ENCODE peak calls at places on chromosome 12, in nine cellular contexts. One of them, this sample, is unnamed.

GRCh38 chr12:91974541-91974940 is 171.1 kb downstream of the BTG1 start:
- DNase-seq in breast epithelium: no peak
- DNase-seq in stomach: no peak
- DNase-seq in sigmoid colon: no peak
- DNase-seq in GM23338: no peak
- DNase-seq in HCT116: no peak
- DNase-seq in Panc1: no peak
- DNase-seq in upper lobe of left lung: no peak
- DNase-seq in endothelial cell of umbilical vein: no peak
- DNase-seq in this sample: no peak

GRCh38 chr12:70031046-70031445 is 206.0 kb downstream of the MYRFL start:
- DNase-seq in GM23338: peak
- DNase-seq in breast epithelium: no peak
- DNase-seq in endothelial cell of umbilical vein: no peak
- DNase-seq in Panc1: no peak
- DNase-seq in upper lobe of left lung: no peak
- DNase-seq in HCT116: no peak
- DNase-seq in sigmoid colon: no peak
- DNase-seq in stomach: no peak
- DNase-seq in this sample: no peak

GRCh38 chr12:176321-177181 is 37.4 kb downstream of the SLC6A12 start:
- DNase-seq in Panc1: no peak
- DNase-seq in breast epithelium: no peak
- DNase-seq in sigmoid colon: no peak
- DNase-seq in endothelial cell of umbilical vein: no peak
- DNase-seq in stomach: peak
- DNase-seq in GM23338: no peak
- DNase-seq in upper lobe of left lung: no peak
- DNase-seq in HCT116: no peak
- DNase-seq in this sample: no peak

GRCh38 chr12:54708836-54709235 is 60.7 kb upstream of the DCD start:
- DNase-seq in upper lobe of left lung: no peak
- DNase-seq in sigmoid colon: no peak
- DNase-seq in Panc1: no peak
- DNase-seq in stomach: no peak
- DNase-seq in breast epithelium: no peak
- DNase-seq in endothelial cell of umbilical vein: no peak
- DNase-seq in HCT116: no peak
- DNase-seq in GM23338: no peak
- DNase-seq in this sample: no peak

GRCh38 chr12:112528521-112528920 is 109.8 kb downstream of the PTPN11 start:
- DNase-seq in GM23338: no peak
- DNase-seq in sigmoid colon: no peak
- DNase-seq in stomach: no peak
- DNase-seq in endothelial cell of umbilical vein: no peak
- DNase-seq in upper lobe of left lung: no peak
- DNase-seq in HCT116: no peak
- DNase-seq in Panc1: no peak
- DNase-seq in breast epithelium: no peak
- DNase-seq in this sample: no peak

GRCh38 chr12:108722992-108723766 is 8.1 kb downstream of the CORO1C start:
- DNase-seq in stomach: no peak
- DNase-seq in HCT116: no peak
- DNase-seq in Panc1: no peak
- DNase-seq in GM23338: no peak
- DNase-seq in upper lobe of left lung: peak
- DNase-seq in breast epithelium: no peak
- DNase-seq in sigmoid colon: peak
- DNase-seq in endothelial cell of umbilical vein: peak
- DNase-seq in this sample: no peak

GRCh38 chr12:2395352-2395977 is 342.7 kb downstream of the CACNA1C start:
- DNase-seq in sigmoid colon: no peak
- DNase-seq in upper lobe of left lung: peak
- DNase-seq in stomach: peak
- DNase-seq in Panc1: peak
- DNase-seq in breast epithelium: no peak
- DNase-seq in endothelial cell of umbilical vein: peak
- DNase-seq in GM23338: peak
- DNase-seq in HCT116: peak
- DNase-seq in this sample: no peak

GRCh38 chr12:5242440-5242839 is 189.5 kb upstream of the NTF3 start:
- DNase-seq in upper lobe of left lung: no peak
- DNase-seq in breast epithelium: no peak
- DNase-seq in sigmoid colon: no peak
- DNase-seq in stomach: no peak
- DNase-seq in GM23338: no peak
- DNase-seq in HCT116: no peak
- DNase-seq in Panc1: no peak
- DNase-seq in endothelial cell of umbilical vein: no peak
- DNase-seq in this sample: no peak

GRCh38 chr12:76820888-76821482 is 57.1 kb downstream of the ZDHHC17 start:
- DNase-seq in breast epithelium: no peak
- DNase-seq in endothelial cell of umbilical vein: peak
- DNase-seq in upper lobe of left lung: no peak
- DNase-seq in stomach: no peak
- DNase-seq in GM23338: peak
- DNase-seq in sigmoid colon: no peak
- DNase-seq in HCT116: peak
- DNase-seq in Panc1: no peak
- DNase-seq in this sample: no peak

GRCh38 chr12:51692016-51692415 is 101.0 kb downstream of the SCN8A start:
- DNase-seq in GM23338: no peak
- DNase-seq in endothelial cell of umbilical vein: peak
- DNase-seq in Panc1: no peak
- DNase-seq in breast epithelium: no peak
- DNase-seq in stomach: no peak
- DNase-seq in upper lobe of left lung: no peak
- DNase-seq in HCT116: no peak
- DNase-seq in sigmoid colon: no peak
- DNase-seq in this sample: no peak

GRCh38 chr12:92968201-92968813 is 39.2 kb upstream of the EEA1 start:
- DNase-seq in stomach: no peak
- DNase-seq in HCT116: no peak
- DNase-seq in GM23338: no peak
- DNase-seq in breast epithelium: no peak
- DNase-seq in endothelial cell of umbilical vein: peak
- DNase-seq in sigmoid colon: no peak
- DNase-seq in Panc1: no peak
- DNase-seq in upper lobe of left lung: no peak
- DNase-seq in this sample: no peak

GRCh38 chr12:1812650-1813302 is 7.6 kb upstream of the LRTM2 start:
- DNase-seq in GM23338: no peak
- DNase-seq in endothelial cell of umbilical vein: peak
- DNase-seq in upper lobe of left lung: peak
- DNase-seq in sigmoid colon: no peak
- DNase-seq in HCT116: no peak
- DNase-seq in stomach: peak
- DNase-seq in Panc1: no peak
- DNase-seq in breast epithelium: no peak
- DNase-seq in this sample: no peak

GRCh38 chr12:89414851-89415250 is 62.5 kb upstream of the DUSP6 start:
- DNase-seq in upper lobe of left lung: no peak
- DNase-seq in endothelial cell of umbilical vein: no peak
- DNase-seq in GM23338: peak
- DNase-seq in sigmoid colon: no peak
- DNase-seq in breast epithelium: no peak
- DNase-seq in Panc1: no peak
- DNase-seq in stomach: no peak
- DNase-seq in HCT116: no peak
- DNase-seq in this sample: no peak

GRCh38 chr12:22866406-22866805 is 241.4 kb downstream of the ETNK1 start:
- DNase-seq in endothelial cell of umbilical vein: no peak
- DNase-seq in HCT116: no peak
- DNase-seq in upper lobe of left lung: no peak
- DNase-seq in GM23338: no peak
- DNase-seq in Panc1: no peak
- DNase-seq in sigmoid colon: no peak
- DNase-seq in breast epithelium: no peak
- DNase-seq in stomach: no peak
- DNase-seq in this sample: no peak

GRCh38 chr12:52266514-52266913 is 7.9 kb upstream of the KRT86 start:
- DNase-seq in breast epithelium: no peak
- DNase-seq in Panc1: no peak
- DNase-seq in stomach: no peak
- DNase-seq in upper lobe of left lung: no peak
- DNase-seq in endothelial cell of umbilical vein: no peak
- DNase-seq in GM23338: no peak
- DNase-seq in sigmoid colon: peak
- DNase-seq in HCT116: no peak
- DNase-seq in this sample: no peak

GRCh38 chr12:68267892-68268396 is 14.5 kb upstream of the IL22 start:
- DNase-seq in HCT116: no peak
- DNase-seq in breast epithelium: no peak
- DNase-seq in GM23338: no peak
- DNase-seq in upper lobe of left lung: no peak
- DNase-seq in Panc1: no peak
- DNase-seq in sigmoid colon: no peak
- DNase-seq in endothelial cell of umbilical vein: no peak
- DNase-seq in stomach: no peak
- DNase-seq in this sample: no peak

DNA sequence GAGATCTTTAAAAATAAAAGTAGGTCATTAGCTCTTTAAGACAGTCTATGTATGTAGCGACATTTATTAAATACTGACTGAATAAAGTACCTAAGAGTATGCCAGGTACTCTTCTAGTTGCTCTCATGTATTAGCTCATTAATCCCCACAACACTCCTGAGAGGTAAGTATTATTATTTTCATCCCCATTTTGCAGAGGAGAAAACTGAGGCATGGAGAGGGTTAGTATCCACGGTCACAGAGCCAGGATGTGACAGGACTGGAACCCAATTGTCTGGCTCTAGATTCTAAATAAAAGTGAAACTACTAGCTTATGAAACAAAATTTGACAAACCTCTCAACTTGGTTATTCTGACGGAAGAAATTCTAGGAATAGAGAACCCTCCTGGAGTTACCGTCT is 112.1 kb downstream of the CHST11 start:
- DNase-seq in breast epithelium: no peak
- DNase-seq in stomach: no peak
- DNase-seq in sigmoid colon: no peak
- DNase-seq in endothelial cell of umbilical vein: no peak
- DNase-seq in GM23338: no peak
- DNase-seq in HCT116: no peak
- DNase-seq in Panc1: no peak
- DNase-seq in upper lobe of left lung: no peak
- DNase-seq in this sample: no peak
- H3K4me3 ChIP-seq in breast epithelium: no peak
- H3K4me3 ChIP-seq in stomach: no peak
- H3K4me3 ChIP-seq in sigmoid colon: no peak
- H3K4me3 ChIP-seq in endothelial cell of umbilical vein: no peak
- H3K4me3 ChIP-seq in GM23338: no peak
- H3K4me3 ChIP-seq in HCT116: no peak
- H3K4me3 ChIP-seq in Panc1: no peak
- H3K4me3 ChIP-seq in upper lobe of left lung: no peak
- H3K4me3 ChIP-seq in this sample: no peak

DNA sequence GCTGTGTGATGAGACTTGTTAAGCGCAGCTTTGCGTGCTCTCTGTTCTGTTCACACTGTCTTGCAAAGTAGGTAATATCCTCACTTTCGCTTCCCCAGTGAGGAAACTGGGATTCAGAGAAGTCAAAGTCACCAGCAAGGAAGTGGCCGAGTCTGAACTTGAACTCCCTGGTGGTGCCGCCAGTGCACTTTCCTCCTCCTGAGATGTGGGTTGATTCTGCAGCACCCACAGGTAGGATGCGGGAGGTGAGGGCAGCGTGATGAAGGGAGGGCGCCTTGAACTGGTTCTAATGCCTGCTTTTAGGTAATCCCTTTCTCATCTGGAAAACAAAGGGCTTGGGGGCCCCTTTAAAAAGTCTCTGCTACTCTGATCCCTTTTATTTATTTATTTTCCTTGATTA is 54.9 kb upstream of the IGF1 start:
- DNase-seq in Panc1: no peak
- DNase-seq in upper lobe of left lung: no peak
- DNase-seq in sigmoid colon: no peak
- DNase-seq in GM23338: peak
- DNase-seq in stomach: no peak
- DNase-seq in endothelial cell of umbilical vein: no peak
- DNase-seq in breast epithelium: no peak
- DNase-seq in HCT116: no peak
- DNase-seq in this sample: no peak
- TF ChIP-seq POLR2AphosphoS5 in Panc1: no peak
- TF ChIP-seq POLR2AphosphoS5 in upper lobe of left lung: no peak
- TF ChIP-seq POLR2AphosphoS5 in sigmoid colon: no peak
- TF ChIP-seq POLR2AphosphoS5 in GM23338: no peak
- TF ChIP-seq POLR2AphosphoS5 in stomach: no peak
- TF ChIP-seq POLR2AphosphoS5 in endothelial cell of umbilical vein: no peak
- TF ChIP-seq POLR2AphosphoS5 in breast epithelium: no peak
- TF ChIP-seq POLR2AphosphoS5 in HCT116: no peak
- TF ChIP-seq POLR2AphosphoS5 in this sample: no peak

GRCh38 chr12:48883305-48884171 is 17.9 kb upstream of the RND1 start:
- DNase-seq in Panc1: no peak
- DNase-seq in breast epithelium: no peak
- DNase-seq in endothelial cell of umbilical vein: peak
- DNase-seq in stomach: peak
- DNase-seq in GM23338: peak
- DNase-seq in HCT116: no peak
- DNase-seq in upper lobe of left lung: peak
- DNase-seq in sigmoid colon: no peak
- DNase-seq in this sample: no peak

GRCh38 chr12:48882325-48882687 is 16.6 kb upstream of the RND1 start:
- DNase-seq in breast epithelium: no peak
- DNase-seq in GM23338: peak
- DNase-seq in HCT116: no peak
- DNase-seq in endothelial cell of umbilical vein: peak
- DNase-seq in Panc1: no peak
- DNase-seq in stomach: peak
- DNase-seq in upper lobe of left lung: peak
- DNase-seq in sigmoid colon: no peak
- DNase-seq in this sample: no peak

GRCh38 chr12:48880647-48881046 is 15.0 kb upstream of the RND1 start:
- DNase-seq in HCT116: no peak
- DNase-seq in sigmoid colon: no peak
- DNase-seq in stomach: no peak
- DNase-seq in upper lobe of left lung: no peak
- DNase-seq in breast epithelium: no peak
- DNase-seq in Panc1: no peak
- DNase-seq in endothelial cell of umbilical vein: no peak
- DNase-seq in GM23338: no peak
- DNase-seq in this sample: no peak

GRCh38 chr12:48882972-48883304 is 17.3 kb upstream of the RND1 start:
- DNase-seq in HCT116: no peak
- DNase-seq in upper lobe of left lung: no peak
- DNase-seq in sigmoid colon: no peak
- DNase-seq in Panc1: no peak
- DNase-seq in GM23338: no peak
- DNase-seq in stomach: peak
- DNase-seq in endothelial cell of umbilical vein: peak
- DNase-seq in breast epithelium: no peak
- DNase-seq in this sample: no peak

GRCh38 chr12:48881652-48882324 is 16.1 kb upstream of the RND1 start:
- DNase-seq in sigmoid colon: no peak
- DNase-seq in endothelial cell of umbilical vein: no peak
- DNase-seq in breast epithelium: no peak
- DNase-seq in GM23338: no peak
- DNase-seq in upper lobe of left lung: no peak
- DNase-seq in stomach: no peak
- DNase-seq in HCT116: no peak
- DNase-seq in Panc1: no peak
- DNase-seq in this sample: no peak
- H3K4me3 ChIP-seq in sigmoid colon: peak
- H3K4me3 ChIP-seq in endothelial cell of umbilical vein: peak
- H3K4me3 ChIP-seq in breast epithelium: no peak
- H3K4me3 ChIP-seq in GM23338: peak
- H3K4me3 ChIP-seq in upper lobe of left lung: peak
- H3K4me3 ChIP-seq in stomach: no peak
- H3K4me3 ChIP-seq in HCT116: no peak
- H3K4me3 ChIP-seq in Panc1: no peak
- H3K4me3 ChIP-seq in this sample: no peak

GRCh38 chr12:11753151-11753501 is 103.7 kb downstream of the ETV6 start:
- DNase-seq in breast epithelium: no peak
- DNase-seq in GM23338: peak
- DNase-seq in Panc1: no peak
- DNase-seq in endothelial cell of umbilical vein: no peak
- DNase-seq in upper lobe of left lung: no peak
- DNase-seq in stomach: no peak
- DNase-seq in sigmoid colon: no peak
- DNase-seq in HCT116: no peak
- DNase-seq in this sample: no peak
- TF ChIP-seq POLR2AphosphoS5 in breast epithelium: no peak
- TF ChIP-seq POLR2AphosphoS5 in GM23338: no peak
- TF ChIP-seq POLR2AphosphoS5 in Panc1: no peak
- TF ChIP-seq POLR2AphosphoS5 in endothelial cell of umbilical vein: no peak
- TF ChIP-seq POLR2AphosphoS5 in upper lobe of left lung: no peak
- TF ChIP-seq POLR2AphosphoS5 in stomach: no peak
- TF ChIP-seq POLR2AphosphoS5 in sigmoid colon: no peak
- TF ChIP-seq POLR2AphosphoS5 in HCT116: no peak
- TF ChIP-seq POLR2AphosphoS5 in this sample: no peak

This sample was measured in esophagus muscularis mucosa.